ENCODE peak calls at places on chromosomes 7 and 10, in ten cellular contexts. I is CD8-positive, alpha-beta T cell; W is adipocyte; K is sigmoid colon; Q is hepatocyte; H is fibroblast of lung; M is ovary; D is A549; V is heart left ventricle; O is IMR-90. E is an unnamed sample. For H3K4me1, the result is how much of the 10 kb centered on the place peaks cover.

GRCh38 chr10:16520900-16521299 is 779 bp downstream of the C1QL3 start:
- DNase-seq in I (no peak), W (peak), K (no peak), Q (peak), H (peak), M (no peak), D (no peak), V (no peak), O (peak), E (peak)

GRCh38 chr7:92295391-92295790 is 49.6 kb downstream of the ANKIB1 start:
- DNase-seq in I (no peak), W (no peak), K (no peak), Q (no peak), H (peak), M (no peak), D (no peak), V (peak), O (no peak), E (no peak)

GRCh38 chr10:60456053-60456452 is 66.4 kb upstream of the ANK3 start:
- DNase-seq in I (no peak), W (no peak), K (no peak), Q (no peak), H (no peak), M (no peak), D (no peak), V (no peak), O (peak), E (no peak)

GRCh38 chr10:86646532-86646931 is 7.8 kb upstream of the OPN4 start:
- DNase-seq in I (no peak), W (no peak), K (no peak), Q (no peak), H (no peak), M (no peak), D (no peak), V (no peak), O (no peak), E (no peak)

GRCh38 chr10:73339436-73339835 is 19.2 kb downstream of the CFAP70 start:
- DNase-seq in I (no peak), W (no peak), K (no peak), Q (no peak), H (no peak), M (no peak), D (no peak), V (peak), O (no peak), E (no peak)

GRCh38 chr7:30472771-30473392 is 5.7 kb downstream of the NOD1 start:
- DNase-seq in I (no peak), W (peak), K (peak), Q (peak), H (peak), M (no peak), D (no peak), V (no peak), O (peak), E (no peak)

GRCh38 chr10:126663880-126664279 is 6.6 kb downstream of the C10orf90 start:
- DNase-seq in I (no peak), W (no peak), K (no peak), Q (no peak), H (peak), M (no peak), D (no peak), V (peak), O (peak), E (no peak)

GRCh38 chr10:114477285-114477684 is 73.0 kb upstream of the AFAP1L2 start:
- DNase-seq in I (no peak), W (no peak), K (peak), Q (no peak), H (peak), M (peak), D (no peak), V (no peak), O (no peak), E (no peak)

GRCh38 chr10:132990684-132991545 is 48.5 kb upstream of the CFAP46 start:
- DNase-seq in I (no peak), W (no peak), K (no peak), Q (no peak), H (no peak), M (no peak), D (no peak), V (no peak), O (no peak), E (no peak)

GRCh38 chr10:65112573-65112972 is 1591.4 kb downstream of the REEP3 start:
- DNase-seq in I (no peak), W (no peak), K (no peak), Q (no peak), H (no peak), M (no peak), D (no peak), V (no peak), O (no peak), E (no peak)

GRCh38 chr10:5370493-5371317 is 5.9 kb downstream of the UCN3 start:
- DNase-seq in I (no peak), W (no peak), K (no peak), Q (no peak), H (no peak), M (no peak), D (no peak), V (no peak), O (no peak), E (no peak)

GRCh38 chr10:44343836-44344235 is 41.1 kb downstream of the CXCL12 start:
- DNase-seq in I (no peak), W (no peak), K (no peak), Q (no peak), H (no peak), M (no peak), D (no peak), V (no peak), O (no peak), E (no peak)

GRCh38 chr7:150988230-150989226 is 2.3 kb upstream of the NOS3 start:
- DNase-seq in I (peak), W (peak), K (no peak), Q (peak), H (no peak), M (no peak), D (peak), V (peak), O (no peak), E (no peak)

GRCh38 chr10:93874309-93875031 is 19.3 kb upstream of the SLC35G1 start:
- DNase-seq in I (no peak), W (no peak), K (no peak), Q (no peak), H (no peak), M (no peak), D (no peak), V (no peak), O (no peak), E (no peak)

GRCh38 chr7:151199196-151199874 is 11.0 kb downstream of the H2BK1 start:
- DNase-seq in I (no peak), W (no peak), K (no peak), Q (no peak), H (no peak), M (peak), D (no peak), V (no peak), O (no peak), E (no peak)

GRCh38 chr10:6563075-6563474 is 17.0 kb downstream of the PRKCQ start:
- DNase-seq in I (no peak), W (no peak), K (no peak), Q (no peak), H (no peak), M (no peak), D (no peak), V (no peak), O (no peak), E (no peak)

GRCh38 chr10:91284486-91285090 is 64.1 kb downstream of the PCGF5 start:
- DNase-seq in I (no peak), W (no peak), K (no peak), Q (no peak), H (peak), M (peak), D (no peak), V (no peak), O (peak), E (no peak)

GRCh38 chr10:114283535-114283934 is 44.5 kb downstream of the VWA2 start:
- DNase-seq in I (no peak), W (no peak), K (peak), Q (no peak), H (no peak), M (no peak), D (no peak), V (no peak), O (no peak), E (no peak)

GRCh38 chr7:19146699-19147098 is 1.5 kb upstream of the FERD3L start:
- DNase-seq in I (no peak), W (peak), K (no peak), Q (peak), H (peak), M (no peak), D (no peak), V (no peak), O (peak), E (no peak)

GRCh38 chr10:79930267-79930666 is 18.6 kb downstream of the SFTPD start:
- DNase-seq in I (no peak), W (no peak), K (no peak), Q (no peak), H (no peak), M (no peak), D (no peak), V (no peak), O (no peak), E (no peak)
- H3K4me1 ChIP-seq in I (under half), W (under half), K (under half), Q (under half), H (under half), M (under half), D (under half), V (under half), O (under half), E (under half)

DNA sequence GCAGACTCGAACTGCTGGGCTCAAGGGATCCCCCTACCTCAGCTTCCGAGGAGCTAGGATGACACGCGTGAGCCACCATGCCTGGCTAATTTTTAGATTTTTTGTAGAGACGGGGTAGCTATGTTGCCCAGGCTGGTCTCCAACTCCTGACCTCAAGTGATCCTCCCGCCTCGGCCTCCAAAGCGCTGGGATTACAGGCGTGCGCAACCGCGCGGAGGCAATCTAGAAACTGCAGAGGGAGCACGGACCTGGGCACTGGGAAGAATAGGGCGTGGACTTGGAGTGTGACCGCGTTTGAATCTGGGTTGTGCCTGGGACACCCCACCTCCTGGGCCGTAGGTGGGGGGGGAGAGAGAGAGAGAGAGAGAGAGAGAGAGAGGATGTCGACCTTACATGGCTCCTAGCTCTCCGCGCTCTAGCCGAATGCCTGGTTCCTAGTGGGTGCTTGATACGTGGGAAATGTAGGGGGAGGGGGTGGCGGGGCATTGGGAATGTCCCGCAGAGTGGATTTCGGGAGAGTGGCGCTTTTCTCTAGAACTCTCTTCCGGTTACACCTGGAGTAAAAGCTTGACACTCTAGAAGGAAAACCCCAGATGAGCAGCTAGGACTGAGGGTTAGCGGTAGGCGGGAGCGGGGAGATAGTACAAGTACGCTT is 1.2 kb upstream of the MAP3K8 start:
- DNase-seq in I (no peak), W (no peak), K (peak), Q (no peak), H (peak), M (peak), D (peak), V (peak), O (no peak), E (peak)
- H3K4me1 ChIP-seq in I (under half), W (under half), K (under half), Q (under half), H (under half), M (under half), D (under half), V (under half), O (under half), E (under half)

DNA sequence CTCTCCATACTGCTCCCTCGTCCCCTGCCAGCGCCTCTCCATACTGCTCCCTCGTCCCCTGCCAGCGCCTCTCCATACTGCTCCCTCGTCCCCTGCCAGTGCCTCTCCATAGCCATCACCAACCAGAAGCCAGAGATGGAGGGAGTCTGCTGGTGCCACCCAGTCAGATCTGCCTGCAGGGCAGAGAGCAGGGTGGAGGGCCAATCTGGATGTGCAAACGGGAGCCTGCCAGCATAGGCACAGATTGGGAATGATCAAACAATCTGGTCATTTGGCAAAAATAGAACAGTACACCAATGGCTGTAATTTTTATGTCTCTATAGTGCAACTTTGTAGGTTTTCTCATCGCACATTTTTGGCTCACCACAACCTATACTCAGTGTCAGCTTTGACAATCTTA is 76.9 kb upstream of the LRRC4 start:
- DNase-seq in I (no peak), W (no peak), K (peak), Q (no peak), H (no peak), M (no peak), D (no peak), V (no peak), O (no peak), E (no peak)
- H3K4me1 ChIP-seq in I (half or more), W (under half), K (under half), Q (under half), H (under half), M (under half), D (under half), V (under half), O (under half), E (under half)

GRCh38 chr7:143222782-143223181 is 945 bp downstream of the TAS2R40 start:
- DNase-seq in I (no peak), W (no peak), K (no peak), Q (no peak), H (no peak), M (no peak), D (no peak), V (no peak), O (no peak), E (no peak)
- H3K4me1 ChIP-seq in I (under half), W (under half), K (under half), Q (under half), H (under half), M (under half), D (under half), V (under half), O (under half), E (under half)

DNA sequence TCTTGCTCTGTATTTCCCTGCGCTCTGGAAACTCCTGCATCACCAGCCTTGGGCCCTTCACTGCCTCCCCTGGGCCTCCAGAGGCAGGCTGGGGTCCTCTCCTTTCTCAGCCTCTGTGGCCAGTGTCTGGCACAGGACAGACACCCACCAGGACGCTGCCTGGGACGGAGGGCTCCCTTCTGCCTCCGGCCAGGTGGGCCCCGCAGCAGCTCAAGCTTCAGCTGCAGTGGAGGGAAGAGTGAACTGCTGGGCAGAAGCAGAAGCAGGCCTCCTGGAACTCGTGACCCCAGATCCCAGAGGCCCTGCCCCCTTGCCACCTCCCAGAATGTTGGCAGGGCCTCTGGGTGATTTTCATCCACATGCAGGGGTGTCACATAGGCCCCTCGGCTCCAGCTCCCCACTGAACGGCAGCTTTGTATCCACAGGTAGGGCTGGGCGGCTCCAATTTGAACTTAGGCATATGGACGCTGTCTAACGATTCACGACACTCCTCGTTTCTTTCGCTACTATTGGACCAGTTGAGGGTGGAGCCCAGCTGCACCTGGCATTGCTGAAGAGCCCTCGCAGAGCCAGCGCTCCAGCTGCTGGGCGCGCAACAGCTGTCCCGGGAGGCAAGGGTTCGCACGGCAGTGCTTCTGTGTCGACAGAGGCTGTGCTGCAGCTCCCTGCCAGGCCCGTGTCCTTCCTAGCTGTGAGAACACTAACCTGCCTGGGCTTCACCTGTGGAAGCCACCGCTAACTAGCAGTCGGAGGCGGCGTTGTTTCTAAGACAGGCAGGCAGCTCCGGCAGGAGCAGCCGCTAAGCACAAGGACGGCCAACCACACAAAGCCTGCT is 18.4 kb upstream of the GPR146 start:
- DNase-seq in I (no peak), W (no peak), K (no peak), Q (no peak), H (no peak), M (no peak), D (no peak), V (no peak), O (no peak), E (peak)
- H3K4me1 ChIP-seq in I (under half), W (under half), K (under half), Q (under half), H (under half), M (under half), D (under half), V (under half), O (under half), E (under half)

DNA sequence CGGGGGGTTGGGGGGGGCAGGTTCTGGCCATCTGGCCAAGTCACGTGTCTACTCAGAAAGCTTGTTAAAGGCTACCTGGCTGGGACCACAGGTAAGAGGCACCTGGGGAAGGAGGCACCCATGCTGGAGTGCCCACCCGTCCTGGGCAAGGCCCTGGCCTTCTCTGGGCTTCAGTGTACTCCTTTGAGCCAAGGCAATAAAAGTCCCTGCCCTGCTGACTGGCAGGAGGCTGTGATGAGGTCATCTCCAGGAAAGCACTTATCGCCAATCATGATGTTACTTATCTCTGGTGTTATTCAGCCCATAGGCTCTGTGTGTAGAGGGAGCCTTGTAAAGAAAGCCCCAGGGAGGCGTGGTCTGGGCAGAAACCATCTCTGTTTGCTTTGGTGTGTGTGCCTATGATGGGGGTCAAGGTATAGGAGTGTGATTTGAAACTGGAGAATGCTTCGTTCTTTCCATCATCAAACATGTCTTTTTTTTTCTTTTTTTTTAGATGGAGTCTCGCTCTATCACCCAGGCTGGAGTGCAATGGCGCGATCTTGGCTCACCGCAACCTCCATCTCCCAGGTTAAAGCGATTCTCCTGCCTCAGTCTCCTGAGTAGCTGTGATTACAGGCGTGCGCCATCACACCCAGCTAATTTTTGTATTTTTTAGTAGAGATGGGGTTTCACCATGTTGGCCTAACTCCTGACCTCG is 2.5 kb upstream of the CLDN4 start:
- DNase-seq in I (no peak), W (no peak), K (no peak), Q (peak), H (peak), M (no peak), D (peak), V (no peak), O (peak), E (no peak)
- H3K4me1 ChIP-seq in I (under half), W (under half), K (under half), Q (under half), H (under half), M (under half), D (half or more), V (under half), O (under half), E (half or more)

E was measured in pancreas.